ENCODE peak calls at places on chromosomes 12 and 14, in five cellular contexts. R, X, Z, D and J are unnamed samples.

GRCh38 chr14:21933681-21934080 is 260.1 kb upstream of the OR4E1 start:
- DNase-seq in R (no peak), X (no peak), Z (no peak), D (no peak), J (no peak)

GRCh38 chr14:39212034-39212433 is 21.7 kb upstream of the MIA2 start:
- DNase-seq in R (no peak), X (no peak), Z (no peak), D (no peak), J (no peak)

GRCh38 chr14:104975481-104976197 is 2.5 kb downstream of the AHNAK2 start:
- DNase-seq in R (no peak), X (no peak), Z (no peak), D (no peak), J (no peak)

GRCh38 chr12:20127401-20127800 is 240.9 kb upstream of the PDE3A start:
- DNase-seq in R (no peak), X (no peak), Z (peak), D (no peak), J (no peak)

GRCh38 chr12:74890237-74890599 is 319.4 kb downstream of the KCNC2 start:
- DNase-seq in R (no peak), X (peak), Z (peak), D (peak), J (peak)

GRCh38 chr14:89237923-89238529 is 179.0 kb downstream of the FOXN3 start:
- DNase-seq in R (no peak), X (no peak), Z (peak), D (no peak), J (no peak)

GRCh38 chr14:29926701-29927595 is 699 bp downstream of the PRKD1 start:
- DNase-seq in R (no peak), X (peak), Z (peak), D (no peak), J (peak)

GRCh38 chr12:99332936-99333591 is 314.5 kb upstream of the GARIN6 start:
- DNase-seq in R (no peak), X (no peak), Z (no peak), D (no peak), J (no peak)

GRCh38 chr12:58757422-58757821 is 162.9 kb downstream of the LRIG3 start:
- DNase-seq in R (no peak), X (no peak), Z (peak), D (no peak), J (no peak)

GRCh38 chr12:90589966-90590365 is 365.0 kb downstream of the CCER1 start:
- DNase-seq in R (no peak), X (no peak), Z (no peak), D (no peak), J (no peak)

GRCh38 chr12:66269757-66270383 is 32.4 kb upstream of the HELB start:
- DNase-seq in R (no peak), X (peak), Z (peak), D (peak), J (no peak)

GRCh38 chr12:48189331-48190125 is 6.1 kb downstream of the CCDC184 start:
- DNase-seq in R (no peak), X (peak), Z (peak), D (peak), J (peak)

GRCh38 chr12:58803893-58804292 is 116.4 kb downstream of the LRIG3 start:
- DNase-seq in R (no peak), X (peak), Z (peak), D (no peak), J (no peak)

GRCh38 chr12:96720363-96720705 is 186.7 kb upstream of the NEDD1 start:
- DNase-seq in R (no peak), X (no peak), Z (peak), D (no peak), J (peak)

GRCh38 chr14:91980157-91980556 is 32.7 kb upstream of the FBLN5 start:
- DNase-seq in R (no peak), X (no peak), Z (peak), D (peak), J (no peak)

GRCh38 chr14:57389646-57390036 is 745 bp upstream of the NAA30 start:
- DNase-seq in R (no peak), X (peak), Z (no peak), D (no peak), J (no peak)

GRCh38 chr12:110555509-110556406 is 27.4 kb downstream of the PPTC7 start:
- DNase-seq in R (no peak), X (no peak), Z (peak), D (no peak), J (no peak)

GRCh38 chr14:104865631-104866441 is 768 bp downstream of the CEP170B start:
- DNase-seq in R (no peak), X (peak), Z (peak), D (peak), J (peak)

GRCh38 chr14:95784137-95784536 is 70.2 kb upstream of the TCL1A start:
- DNase-seq in R (no peak), X (no peak), Z (peak), D (no peak), J (peak)

GRCh38 chr12:102322254-102322653 is 124.6 kb upstream of the PMCH start:
- DNase-seq in R (no peak), X (no peak), Z (no peak), D (no peak), J (no peak)

GRCh38 chr14:53951661-53952265 is 4.9 kb downstream of the BMP4 start:
- DNase-seq in R (no peak), X (no peak), Z (peak), D (no peak), J (no peak)

GRCh38 chr12:11651785-11652184 is 2.3 kb downstream of the ETV6 start:
- DNase-seq in R (no peak), X (no peak), Z (no peak), D (no peak), J (no peak)

GRCh38 chr12:118103231-118103600 is 595 bp downstream of the VSIG10 start:
- DNase-seq in R (no peak), X (peak), Z (peak), D (no peak), J (no peak)

GRCh38 chr14:75126121-75126544 is 715 bp downstream of the NEK9 start:
- DNase-seq in R (no peak), X (no peak), Z (no peak), D (no peak), J (no peak)

GRCh38 chr12:132162508-132163031 is 18.3 kb downstream of the NOC4L start:
- DNase-seq in R (no peak), X (no peak), Z (peak), D (no peak), J (no peak)

GRCh38 chr12:117333331-117334000 is 28.0 kb downstream of the NOS1 start:
- DNase-seq in R (no peak), X (no peak), Z (no peak), D (no peak), J (no peak)

GRCh38 chr12:77131977-77132490 is 66.7 kb upstream of the E2F7 start:
- DNase-seq in R (no peak), X (no peak), Z (no peak), D (no peak), J (no peak)

GRCh38 chr14:92603309-92604257 is 90.0 kb downstream of the RIN3 start:
- DNase-seq in R (no peak), X (peak), Z (peak), D (no peak), J (no peak)

GRCh38 chr12:88579572-88579940 is 715 bp downstream of the KITLG start:
- DNase-seq in R (peak), X (peak), Z (peak), D (no peak), J (peak)

GRCh38 chr12:10967409-10967808 is 19.3 kb downstream of the TAS2R50 start:
- DNase-seq in R (no peak), X (no peak), Z (peak), D (no peak), J (no peak)

GRCh38 chr14:66009104-66009503 is 477.1 kb upstream of the CCDC196 start:
- DNase-seq in R (no peak), X (no peak), Z (peak), D (peak), J (no peak)

GRCh38 chr14:72906316-72906715 is 12.4 kb upstream of the DPF3 start:
- DNase-seq in R (no peak), X (no peak), Z (peak), D (no peak), J (no peak)

GRCh38 chr14:91418387-91419043 is 895 bp upstream of the CCDC88C start:
- DNase-seq in R (peak), X (peak), Z (peak), D (peak), J (peak)

GRCh38 chr12:104357431-104357952 is 54.0 kb downstream of the EID3 start:
- DNase-seq in R (no peak), X (no peak), Z (peak), D (no peak), J (no peak)

GRCh38 chr12:10320643-10321042 is 13.0 kb downstream of the KLRD1 start:
- DNase-seq in R (no peak), X (no peak), Z (no peak), D (no peak), J (no peak)

GRCh38 chr12:67891566-67891965 is 97.7 kb upstream of the IFNG-AS1 start:
- DNase-seq in R (no peak), X (no peak), Z (no peak), D (no peak), J (no peak)
- H3K27ac ChIP-seq in R (no peak), X (no peak), Z (peak), D (no peak), J (no peak)

GRCh38 chr12:113048716-113049127 is 7.8 kb upstream of the DTX1 start:
- DNase-seq in R (no peak), X (peak), Z (peak), D (peak), J (peak)
- H3K27ac ChIP-seq in R (no peak), X (no peak), Z (no peak), D (no peak), J (no peak)

GRCh38 chr12:72535591-72535990 is 263.4 kb downstream of the TRHDE start:
- DNase-seq in R (no peak), X (no peak), Z (no peak), D (no peak), J (no peak)
- H3K27ac ChIP-seq in R (no peak), X (no peak), Z (no peak), D (no peak), J (no peak)

DNA sequence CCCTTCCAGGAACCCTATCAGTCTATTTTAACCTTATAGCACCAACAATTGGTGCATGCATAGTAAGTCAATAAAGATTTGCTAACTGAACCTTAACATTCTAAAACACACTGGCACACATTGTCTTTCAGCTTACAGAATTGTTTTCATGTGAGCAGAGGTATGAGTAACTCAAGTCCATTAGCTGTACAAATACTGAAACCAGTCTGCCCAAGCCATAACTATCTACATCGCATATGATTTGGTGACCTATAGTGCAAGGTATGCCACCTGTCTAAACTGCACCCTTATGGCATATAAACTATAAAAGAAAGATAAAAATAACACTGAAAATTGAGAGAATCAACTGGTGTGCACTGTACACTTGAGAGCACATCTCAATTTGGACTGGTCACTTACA is 34.8 kb downstream of the SBNO1 start:
- DNase-seq in R (no peak), X (no peak), Z (no peak), D (no peak), J (no peak)
- H3K27ac ChIP-seq in R (no peak), X (no peak), Z (no peak), D (no peak), J (no peak)

GRCh38 chr12:2892246-2892645 is 1.6 kb downstream of the TULP3 start:
- DNase-seq in R (no peak), X (no peak), Z (no peak), D (no peak), J (no peak)

GRCh38 chr12:2894961-2895360 is 4.3 kb downstream of the TULP3 start:
- DNase-seq in R (no peak), X (no peak), Z (no peak), D (no peak), J (no peak)

GRCh38 chr12:2897418-2897817 is 6.7 kb downstream of the TULP3 start:
- DNase-seq in R (no peak), X (no peak), Z (no peak), D (no peak), J (no peak)

GRCh38 chr12:2893007-2893406 is 2.3 kb downstream of the TULP3 start:
- DNase-seq in R (no peak), X (no peak), Z (peak), D (no peak), J (no peak)

GRCh38 chr12:2895511-2895910 is 4.8 kb downstream of the TULP3 start:
- DNase-seq in R (no peak), X (no peak), Z (peak), D (no peak), J (no peak)
- H3K27ac ChIP-seq in R (no peak), X (no peak), Z (no peak), D (no peak), J (no peak)

GRCh38 chr12:124411953-124412645 is 117.2 kb downstream of the RFLNA start:
- DNase-seq in R (no peak), X (no peak), Z (no peak), D (no peak), J (no peak)
- H3K27ac ChIP-seq in R (peak), X (no peak), Z (peak), D (no peak), J (no peak)

GRCh38 chr14:31930070-31930469 is 147.0 kb upstream of the ARHGAP5 start:
- DNase-seq in R (no peak), X (no peak), Z (no peak), D (no peak), J (no peak)

GRCh38 chr14:31926123-31926522 is 151.0 kb upstream of the ARHGAP5 start:
- DNase-seq in R (no peak), X (no peak), Z (peak), D (peak), J (no peak)

GRCh38 chr14:31926652-31927347 is 150.3 kb upstream of the ARHGAP5 start:
- DNase-seq in R (no peak), X (no peak), Z (no peak), D (no peak), J (no peak)

GRCh38 chr14:31930493-31931225 is 146.4 kb upstream of the ARHGAP5 start:
- DNase-seq in R (no peak), X (no peak), Z (no peak), D (no peak), J (no peak)

GRCh38 chr14:31927348-31927826 is 149.7 kb upstream of the ARHGAP5 start:
- DNase-seq in R (no peak), X (no peak), Z (peak), D (no peak), J (no peak)
- H3K27ac ChIP-seq in R (peak), X (peak), Z (peak), D (no peak), J (peak)